ENCODE peak calls at places on chromosome 15, in five cellular contexts. E is RWPE2, P is left ventricle myocardium inferior, M is body of pancreas, T is mammary epithelial cell. Y is an unnamed sample.

GRCh38 chr15:61299060-61299763 is 70.1 kb upstream of the RORA start:
- DNase-seq in E (no peak), P (no peak), M (peak; percentile 4), T (no peak), Y (no peak)

GRCh38 chr15:60006808-60007346 is 2.8 kb downstream of the FOXB1 start:
- DNase-seq in E (no peak), P (no peak), M (no peak), T (no peak), Y (no peak)

GRCh38 chr15:67835349-67836133 is 4.3 kb downstream of the RNU6-1 start:
- DNase-seq in E (peak; percentile 71), P (no peak), M (no peak), T (no peak), Y (no peak)

GRCh38 chr15:57921371-57921770 is 144.1 kb downstream of the ALDH1A2 start:
- DNase-seq in E (no peak), P (no peak), M (no peak), T (peak; percentile 27), Y (peak; percentile 43)

GRCh38 chr15:70358011-70358819 is 260.5 kb upstream of the TLE3 start:
- DNase-seq in E (peak; percentile 54), P (no peak), M (no peak), T (no peak), Y (no peak)

GRCh38 chr15:72521682-72522081 is 47.6 kb downstream of the ARIH1 start:
- DNase-seq in E (no peak), P (no peak), M (no peak), T (peak; percentile 44), Y (peak; percentile 81)

GRCh38 chr15:61556037-61556648 is 327.0 kb upstream of the RORA start:
- DNase-seq in E (no peak), P (no peak), M (no peak), T (peak; percentile 77), Y (peak; percentile 90)

GRCh38 chr15:48842501-48842900 is 31.6 kb upstream of the CEP152 start:
- DNase-seq in E (no peak), P (no peak), M (no peak), T (no peak), Y (no peak)

GRCh38 chr15:77033417-77033728 is 37.5 kb downstream of the TSPAN3 start:
- DNase-seq in E (no peak), P (no peak), M (peak; percentile 1), T (no peak), Y (no peak)

GRCh38 chr15:62895905-62896316 is 146.6 kb upstream of the TPM1 start:
- DNase-seq in E (no peak), P (no peak), M (no peak), T (peak; percentile 84), Y (peak; percentile 87)

GRCh38 chr15:70474682-70475438 is 288.5 kb downstream of the UACA start:
- DNase-seq in E (peak; percentile 93), P (peak; percentile 36), M (peak; percentile 56), T (peak; percentile 98), Y (peak; percentile 93)

GRCh38 chr15:30649952-30650929 is 24.3 kb downstream of the ARHGAP11B start:
- DNase-seq in E (no peak), P (no peak), M (no peak), T (no peak), Y (peak; percentile 38)

GRCh38 chr15:55627730-55628368 is 39.7 kb upstream of the PYGO1 start:
- DNase-seq in E (peak; percentile 93), P (no peak), M (peak; percentile 7), T (peak; percentile 96), Y (peak; percentile 97)

GRCh38 chr15:42704492-42704926 is 32.4 kb downstream of the CDAN1 start:
- DNase-seq in E (no peak), P (no peak), M (peak; percentile 81), T (peak; percentile 46), Y (peak; percentile 84)

GRCh38 chr15:49421991-49422390 is 1.1 kb upstream of the FGF7 start:
- DNase-seq in E (no peak), P (peak; percentile 30), M (peak; percentile 51), T (peak; percentile 55), Y (peak; percentile 80)

GRCh38 chr15:81968691-81969090 is 77.1 kb downstream of the MEX3B start:
- DNase-seq in E (no peak), P (no peak), M (no peak), T (no peak), Y (no peak)

GRCh38 chr15:62569460-62570404 is 404.6 kb upstream of the C2CD4B start:
- DNase-seq in E (no peak), P (peak; percentile 64), M (peak; percentile 77), T (peak; percentile 15), Y (peak; percentile 76)

GRCh38 chr15:83170474-83171165 is 37.0 kb downstream of the HDGFL3 start:
- DNase-seq in E (no peak), P (no peak), M (no peak), T (peak; percentile 34), Y (peak; percentile 35)

GRCh38 chr15:46543626-46544025 is 908.8 kb downstream of the SQOR start:
- DNase-seq in E (no peak), P (no peak), M (no peak), T (no peak), Y (no peak)

GRCh38 chr15:51424780-51425179 is 83.3 kb downstream of the GLDN start:
- DNase-seq in E (no peak), P (no peak), M (no peak), T (no peak), Y (no peak)

GRCh38 chr15:68055224-68055705 is 1.1 kb downstream of the PIAS1 start:
- DNase-seq in E (no peak), P (no peak), M (peak; percentile 45), T (peak; percentile 71), Y (peak; percentile 72)

GRCh38 chr15:58521293-58521991 is 89.7 kb downstream of the LIPC start:
- DNase-seq in E (peak; percentile 83), P (peak; percentile 42), M (peak; percentile 76), T (peak; percentile 93), Y (peak; percentile 78)

GRCh38 chr15:40014390-40014789 is 24.6 kb downstream of the SRP14 start:
- DNase-seq in E (no peak), P (no peak), M (no peak), T (no peak), Y (no peak)

GRCh38 chr15:31365655-31366127 is 39.1 kb downstream of the KLF13 start:
- DNase-seq in E (no peak), P (peak; percentile 97), M (peak; percentile 99), T (peak; percentile 70), Y (peak; percentile 95)

GRCh38 chr15:70053006-70053702 is 44.6 kb downstream of the TLE3 start:
- DNase-seq in E (peak; percentile 69), P (no peak), M (no peak), T (no peak), Y (no peak)

GRCh38 chr15:28184166-28184565 is 85.1 kb upstream of the OCA2 start:
- DNase-seq in E (no peak), P (no peak), M (no peak), T (no peak), Y (peak; percentile 30)

GRCh38 chr15:43403616-43404015 is 32.7 kb downstream of the TUBGCP4 start:
- DNase-seq in E (no peak), P (no peak), M (no peak), T (no peak), Y (no peak)

GRCh38 chr15:68795298-68795848 is 25.3 kb downstream of the ANP32A start:
- DNase-seq in E (peak; percentile 88), P (peak; percentile 93), M (peak; percentile 82), T (peak; percentile 97), Y (peak; percentile 85)

GRCh38 chr15:80497221-80497620 is 93.0 kb downstream of the ARNT2 start:
- DNase-seq in E (no peak), P (no peak), M (no peak), T (no peak), Y (no peak)

GRCh38 chr15:80501453-80501852 is 97.3 kb downstream of the ARNT2 start:
- DNase-seq in E (no peak), P (no peak), M (no peak), T (no peak), Y (no peak)

GRCh38 chr15:80500021-80500420 is 95.8 kb downstream of the ARNT2 start:
- DNase-seq in E (no peak), P (no peak), M (no peak), T (no peak), Y (no peak)

GRCh38 chr15:80496101-80496500 is 91.9 kb downstream of the ARNT2 start:
- DNase-seq in E (no peak), P (no peak), M (no peak), T (no peak), Y (no peak)

DNA sequence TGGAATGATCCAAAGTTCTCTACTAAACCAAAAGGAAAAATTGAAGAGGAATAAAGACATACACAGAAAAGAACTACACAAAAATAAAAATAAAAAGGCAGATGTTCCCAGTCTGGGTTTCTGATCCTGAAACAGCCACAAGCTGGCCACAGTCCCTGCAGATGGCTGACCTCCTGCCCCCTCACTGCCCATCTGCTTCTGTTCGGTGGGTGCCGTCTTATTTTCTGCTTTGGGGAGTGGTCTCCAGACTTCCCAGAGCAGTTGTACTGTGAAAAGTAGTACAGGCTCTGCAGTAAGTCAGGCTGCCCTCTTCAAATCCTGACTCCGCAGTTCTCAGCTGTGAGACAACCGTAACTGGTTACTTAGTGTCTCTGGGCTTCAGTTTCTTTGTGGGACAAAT is 94.5 kb downstream of the ARNT2 start:
- DNase-seq in E (no peak), P (no peak), M (no peak), T (no peak), Y (no peak)
- TF ChIP-seq CTCF in E (no peak), P (no peak), M (no peak), T (no peak), Y (no peak)

GRCh38 chr15:74955017-74955416 is 1.6 kb downstream of the RPP25 start:
- DNase-seq in E (no peak), P (no peak), M (no peak), T (no peak), Y (no peak)
- H3K4me3 ChIP-seq in E (peak overlapping the region; percentile 40), P (peak overlapping the region; percentile 81), M (no peak overlapping the region), T (no peak overlapping the region), Y (peak overlapping the region; percentile 61)

DNA sequence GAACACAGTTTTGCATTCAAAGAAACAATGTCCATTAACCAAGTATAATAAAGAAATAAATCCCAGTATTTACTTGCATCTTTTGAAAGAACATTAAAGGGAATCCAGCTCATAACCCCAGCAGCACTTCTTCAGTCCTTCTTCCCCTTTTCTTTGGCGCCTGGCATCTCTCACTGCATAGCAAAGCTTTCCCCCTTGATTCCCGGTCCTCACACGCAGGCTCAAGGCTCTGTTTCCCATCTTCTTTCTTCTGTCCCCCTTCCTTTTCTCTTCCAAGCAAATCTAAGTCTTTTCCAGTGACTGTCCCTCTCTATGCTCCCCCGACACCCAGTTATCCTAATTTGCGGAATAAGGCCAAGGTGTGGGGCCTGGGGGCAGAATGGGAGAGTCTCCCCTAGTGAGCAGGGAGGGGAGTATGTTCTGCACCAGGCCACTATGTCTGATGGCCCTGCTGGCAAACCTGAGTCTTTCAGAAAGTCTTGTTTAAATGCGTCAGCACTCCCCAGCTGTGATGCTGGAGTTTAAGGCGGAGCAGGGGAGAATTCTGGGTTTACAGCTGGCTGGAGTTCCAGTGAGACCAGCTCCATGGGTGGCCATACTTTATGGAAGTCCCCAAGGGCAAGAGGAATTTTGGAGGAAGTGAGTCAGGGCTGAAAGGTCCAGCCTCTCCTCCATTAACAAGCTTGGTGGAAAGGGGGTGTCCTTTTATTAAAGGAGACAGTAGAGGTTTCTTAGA is 42.1 kb downstream of the GOLGA6A start:
- DNase-seq in E (no peak), P (peak; percentile 48), M (peak; percentile 56), T (peak; percentile 48), Y (peak; percentile 98)
- TF ChIP-seq CTCF in E (no peak), P (no peak), M (no peak), T (no peak), Y (no peak)

DNA sequence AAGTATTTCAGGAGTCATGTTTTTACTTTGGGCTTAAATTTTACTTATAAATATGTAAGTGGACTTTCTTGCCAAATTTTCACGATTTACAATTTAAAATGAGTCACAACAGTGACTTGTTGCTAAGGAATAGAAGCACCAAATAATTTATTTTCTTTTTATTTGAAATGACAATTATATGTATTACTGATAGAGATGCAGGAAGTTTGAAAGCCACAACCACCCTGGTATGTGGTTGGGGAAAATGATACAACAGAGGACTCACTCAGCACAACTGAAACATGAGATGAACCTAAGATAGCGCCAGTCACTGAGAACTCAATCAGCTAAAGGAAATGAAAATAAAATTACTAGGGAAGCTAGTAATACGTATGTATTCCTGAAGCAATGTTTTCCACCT is 90.2 kb downstream of the FMN1 start:
- DNase-seq in E (no peak), P (no peak), M (no peak), T (peak; percentile 81), Y (peak; percentile 88)
- H3K4me3 ChIP-seq in E (no peak overlapping the region), P (no peak overlapping the region), M (no peak overlapping the region), T (no peak overlapping the region), Y (no peak overlapping the region)

Y was measured in choroid plexus epithelial cell.